ENCODE peak calls at places on chromosomes 1 and 21, in seven cellular contexts. Z is activated T-cell treated with anti-CD3 and anti-CD28 coated beads, Interleukin-2, amount 50 U/mL, for 4 hours; U is endothelial cell of umbilical vein; N is ureter; L is AG04450; F is iris pigment epithelial cell; V is LNCaP clone FGC. R is an unnamed sample.

GRCh38 chr1:246772686-246773085 is 48.5 kb downstream of the SCCPDH start:
- DNase-seq in U (no peak), V (no peak), Z (no peak), L (no peak), N (no peak), F (no peak), R (no peak)

GRCh38 chr1:7339953-7340352 is 431.1 kb upstream of the VAMP3 start:
- DNase-seq in N (no peak), L (no peak), U (no peak), F (peak), V (peak), Z (no peak), R (peak)

GRCh38 chr1:194056169-194056568 is 869.8 kb upstream of the B3GALT2 start:
- DNase-seq in F (no peak), Z (no peak), N (no peak), U (no peak), V (no peak), L (no peak), R (peak)

GRCh38 chr1:44289530-44289929 is 65.5 kb downstream of the ERI3 start:
- DNase-seq in F (no peak), V (no peak), N (no peak), U (no peak), Z (no peak), L (no peak), R (no peak)

GRCh38 chr1:206469411-206469932 is 804 bp upstream of the IKBKE start:
- DNase-seq in V (no peak), F (no peak), N (no peak), U (no peak), L (no peak), Z (peak), R (no peak)

GRCh38 chr1:45103534-45103933 is 91.5 kb downstream of the UROD start:
- DNase-seq in V (no peak), N (no peak), U (no peak), L (no peak), F (peak), Z (no peak), R (no peak)

GRCh38 chr1:237794071-237794470 is 96.7 kb downstream of the ZP4 start:
- DNase-seq in U (no peak), V (no peak), L (no peak), N (no peak), Z (no peak), F (peak), R (no peak)

GRCh38 chr21:41958886-41959563 is 5.2 kb upstream of the C2CD2 start:
- DNase-seq in U (peak), F (no peak), Z (no peak), V (no peak), L (no peak), N (peak), R (no peak)

GRCh38 chr1:93969371-93969770 is 60.1 kb upstream of the GCLM start:
- DNase-seq in N (no peak), Z (no peak), U (no peak), V (no peak), F (no peak), L (no peak), R (peak)

GRCh38 chr1:47659141-47659540 is 221.3 kb downstream of the FOXD2 start:
- DNase-seq in N (peak), F (no peak), V (no peak), L (no peak), Z (no peak), U (no peak), R (no peak)

GRCh38 chr1:18262726-18263125 is 155.1 kb downstream of the IGSF21 start:
- DNase-seq in F (no peak), U (no peak), L (no peak), Z (no peak), N (no peak), V (no peak), R (no peak)

R was measured in EH.